ENCODE peak calls at places on chromosome 12, in six cellular contexts. H is PC-3, Z is HCT116, Y is GM23338, X is hepatocyte, O is OCI-LY7. B is an unnamed sample.

GRCh38 chr12:12784116-12784515 is 1.3 kb upstream of the APOLD1 start:
- DNase-seq in H (no peak), Y (no peak), O (no peak), Z (no peak), X (no peak), B (no peak)

GRCh38 chr12:98227162-98227561 is 288.2 kb upstream of the TMPO start:
- DNase-seq in Y (peak; percentile 58), Z (peak; percentile 7), X (no peak), O (peak; percentile 20), H (no peak), B (no peak)

GRCh38 chr12:69555461-69555860 is 29.8 kb upstream of the CCT2 start:
- DNase-seq in O (no peak), Y (no peak), H (peak; percentile 87), Z (no peak), X (no peak), B (no peak)

GRCh38 chr12:27996761-27997160 is 24.2 kb upstream of the PTHLH start:
- DNase-seq in Z (no peak), O (no peak), X (no peak), Y (no peak), H (no peak), B (no peak)

GRCh38 chr12:107415834-107416233 is 269.8 kb upstream of the PWP1 start:
- DNase-seq in H (no peak), X (no peak), O (no peak), Y (no peak), Z (no peak), B (no peak)

GRCh38 chr12:2608608-2608945 is 186.2 kb upstream of the FKBP4 start:
- DNase-seq in Y (no peak), X (no peak), O (no peak), H (no peak), Z (no peak), B (no peak)

GRCh38 chr12:124938066-124938465 is 23.6 kb upstream of the UBC start:
- DNase-seq in X (no peak), H (peak; percentile 13), O (peak; percentile 28), Y (no peak), Z (no peak), B (peak; percentile 18)

GRCh38 chr12:101078144-101078543 is 131.9 kb downstream of the SLC5A8 start:
- DNase-seq in Y (no peak), O (no peak), H (no peak), Z (no peak), X (no peak), B (no peak)

GRCh38 chr12:18700254-18700653 is 37.6 kb downstream of the PLCZ1 start:
- DNase-seq in Z (no peak), Y (no peak), X (peak; percentile 20), O (no peak), H (no peak), B (no peak)

GRCh38 chr12:122129131-122129530 is 44.9 kb downstream of the IL31 start:
- DNase-seq in H (no peak), Z (no peak), Y (no peak), O (no peak), X (peak; percentile 1), B (no peak)

GRCh38 chr12:44542716-44543115 is 333.4 kb downstream of the NELL2 start:
- DNase-seq in H (no peak), Y (no peak), O (no peak), X (no peak), Z (no peak), B (no peak)

GRCh38 chr12:15982471-15982870 is 71.3 kb downstream of the DERA start:
- DNase-seq in Z (no peak), X (peak; percentile 28), O (peak; percentile 54), H (peak; percentile 46), Y (peak; percentile 43), B (no peak)

GRCh38 chr12:89059721-89060120 is 292.6 kb downstream of the DUSP6 start:
- DNase-seq in O (no peak), Y (no peak), X (no peak), H (no peak), Z (no peak), B (no peak)

GRCh38 chr12:107992870-107993451 is 136.1 kb upstream of the WSCD2 start:
- DNase-seq in H (peak; percentile 66), O (peak; percentile 40), Y (peak; percentile 89), X (peak; percentile 73), Z (peak; percentile 56), B (peak; percentile 64)

GRCh38 chr12:124545508-124546418 is 21.6 kb downstream of the NCOR2 start:
- DNase-seq in H (no peak), X (no peak), O (no peak), Y (no peak), Z (no peak), B (peak; percentile 73)

GRCh38 chr12:3661028-3661427 is 91.9 kb downstream of the CRACR2A start:
- DNase-seq in H (peak; percentile 50), Z (peak; percentile 36), O (no peak), X (no peak), Y (no peak), B (no peak)

GRCh38 chr12:123987022-123987421 is 14.0 kb downstream of the ZNF664 start:
- DNase-seq in H (no peak), Z (no peak), Y (no peak), X (no peak), O (no peak), B (no peak)

GRCh38 chr12:104583311-104583710 is 126.6 kb downstream of the CHST11 start:
- DNase-seq in H (no peak), O (peak; percentile 65), X (no peak), Z (no peak), Y (no peak), B (no peak)

GRCh38 chr12:109557200-109557599 is 16.1 kb downstream of the MMAB start:
- DNase-seq in Z (no peak), Y (no peak), H (no peak), O (no peak), X (no peak), B (no peak)

GRCh38 chr12:85425926-85426325 is 145.9 kb downstream of the ALX1 start:
- DNase-seq in Z (no peak), O (no peak), H (no peak), X (peak; percentile 6), Y (no peak), B (no peak)

GRCh38 chr12:101850199-101850598 is 19.4 kb upstream of the GNPTAB start:
- DNase-seq in O (peak; percentile 34), H (no peak), Y (no peak), Z (no peak), X (no peak), B (no peak)

GRCh38 chr12:58914457-58914856 is 5.8 kb downstream of the LRIG3 start:
- DNase-seq in Z (no peak), O (no peak), X (no peak), Y (no peak), H (no peak), B (no peak)

GRCh38 chr12:104749555-104749954 is 208.5 kb downstream of the SLC41A2 start:
- DNase-seq in H (no peak), X (no peak), Z (no peak), Y (no peak), O (no peak), B (no peak)

GRCh38 chr12:1825382-1826102 is 5.2 kb downstream of the LRTM2 start:
- DNase-seq in O (no peak), Y (no peak), H (no peak), X (no peak), Z (no peak), B (no peak)

GRCh38 chr12:108729612-108730336 is 1.5 kb downstream of the CORO1C start:
- DNase-seq in O (peak; percentile 15), H (peak; percentile 79), Z (no peak), Y (no peak), X (peak; percentile 33), B (no peak)

GRCh38 chr12:106157802-106158201 is 19.0 kb upstream of the NUAK1 start:
- DNase-seq in H (no peak), O (no peak), Z (no peak), X (no peak), Y (no peak), B (no peak)

GRCh38 chr12:2118061-2118460 is 65.3 kb downstream of the CACNA1C start:
- DNase-seq in Y (no peak), O (peak; percentile 12), X (no peak), H (no peak), Z (no peak), B (no peak)

DNA sequence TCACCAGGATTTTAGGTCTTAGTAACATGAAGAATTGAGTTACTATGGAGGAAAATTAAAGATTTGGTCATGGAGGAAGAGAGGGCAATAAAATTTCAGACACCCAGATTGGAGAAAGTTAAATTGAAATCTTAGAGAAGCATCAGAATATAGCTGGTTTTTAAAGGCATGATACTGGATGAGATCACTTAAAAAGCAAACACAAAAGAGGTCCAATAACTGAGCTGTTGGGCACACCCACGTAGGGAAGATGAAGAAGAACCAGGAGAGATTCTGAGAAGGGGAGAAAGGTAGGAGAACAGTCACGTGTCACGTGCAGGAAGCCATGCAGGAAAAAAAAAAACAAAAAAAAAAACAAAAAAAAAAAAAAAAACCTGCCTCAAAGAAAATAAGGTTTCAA is 18.8 kb downstream of the CAPS2 start:
- DNase-seq in X (no peak), Z (no peak), Y (no peak), H (peak; percentile 38), O (no peak), B (no peak)
- TF ChIP-seq EZH2phosphoT487 in X (no peak), Z (no peak), Y (no peak), H (no peak), O (no peak), B (no peak)

GRCh38 chr12:530308-530707 is 70.6 kb downstream of the B4GALNT3 start:
- DNase-seq in Z (no peak), X (no peak), Y (no peak), H (no peak), O (no peak), B (no peak)
- H3K27ac ChIP-seq in Z (no peak overlapping the region), X (no peak overlapping the region), Y (no peak overlapping the region), H (no peak overlapping the region), O (no peak overlapping the region), B (no peak overlapping the region)

DNA sequence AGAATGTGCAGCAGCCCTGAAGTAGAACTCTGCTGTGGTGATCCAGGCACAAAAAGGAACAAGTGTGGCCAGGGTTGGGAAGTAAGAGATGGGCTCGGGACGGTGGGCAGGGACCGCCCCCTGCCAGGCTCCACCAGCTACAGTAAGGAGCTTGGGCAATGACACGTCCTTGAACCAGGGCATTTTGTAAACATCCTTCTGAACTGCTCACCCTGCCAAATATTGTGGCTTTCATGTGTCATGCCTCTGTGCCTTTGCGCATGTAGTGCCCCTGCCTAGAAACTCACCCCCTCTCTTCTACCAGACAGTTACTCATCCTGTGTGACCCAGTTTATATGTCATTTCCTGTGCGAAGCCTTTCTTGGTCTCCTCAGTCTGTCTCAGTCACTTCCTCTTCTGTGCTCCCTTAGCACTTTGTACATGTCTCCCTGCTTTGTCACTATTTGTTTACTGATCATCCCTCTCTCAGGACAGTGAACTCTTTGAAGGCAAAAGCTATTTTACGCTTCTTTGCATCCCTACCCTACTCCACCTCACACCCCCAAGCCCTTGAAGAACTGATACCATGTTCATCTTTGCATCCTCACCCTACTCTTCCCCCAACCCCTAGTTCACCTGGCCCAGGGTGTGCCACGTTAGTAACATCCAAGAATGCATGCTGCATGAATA is 108.9 kb upstream of the PLEKHG7 start:
- DNase-seq in Y (no peak), O (peak; percentile 84), Z (no peak), X (peak; percentile 8), H (peak; percentile 93), B (peak; percentile 36)
- TF ChIP-seq EZH2phosphoT487 in Y (no peak), O (no peak), Z (no peak), X (no peak), H (no peak), B (no peak)

DNA sequence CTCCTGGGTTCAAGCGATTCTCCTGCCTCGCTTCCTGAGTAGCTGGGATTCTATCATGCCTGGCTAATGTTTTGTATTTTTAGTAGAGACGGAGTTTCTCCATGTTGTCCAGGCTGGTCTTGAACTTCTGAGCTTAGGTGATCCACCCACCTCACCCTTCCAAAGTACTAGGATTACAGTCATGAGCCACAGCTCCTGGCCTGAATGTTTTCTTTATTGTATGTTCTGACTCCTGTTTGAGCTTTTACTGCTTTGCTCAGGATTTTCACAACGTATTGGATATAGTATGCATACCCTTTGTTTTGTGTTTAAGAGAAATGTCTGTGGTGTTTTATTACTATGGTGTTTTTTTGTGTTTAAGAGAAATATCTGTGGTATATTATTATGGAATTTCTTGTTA is 37.2 kb downstream of the ATF7IP start:
- DNase-seq in X (no peak), O (no peak), Z (no peak), Y (no peak), H (no peak), B (no peak)
- H3K27ac ChIP-seq in X (peak overlapping the region; percentile 12), O (no peak overlapping the region), Z (no peak overlapping the region), Y (no peak overlapping the region), H (no peak overlapping the region), B (no peak overlapping the region)